ENCODE peak calls at places on chromosomes 6 and 20, in five cellular contexts. H is brain microvascular endothelial cell; E is Peyer's patch; T is psoas muscle; M is naive thymus-derived CD4-positive, alpha-beta T cell. L is an unnamed sample.

GRCh38 chr6:113858067-113858604 is 991 bp downstream of the MARCKS start:
- DNase-seq in H (peak; percentile 42), E (peak; percentile 77), T (peak; percentile 38), M (no peak), L (peak; percentile 78)

GRCh38 chr20:17570347-17571152 is 675 bp downstream of the DSTN start:
- DNase-seq in H (no peak), E (peak; percentile 81), T (peak; percentile 56), M (peak; percentile 25), L (peak; percentile 78)

GRCh38 chr6:52496609-52497008 is 76.5 kb downstream of the EFHC1 start:
- DNase-seq in H (no peak), E (no peak), T (no peak), M (no peak), L (no peak)

GRCh38 chr6:36914227-36914794 is 28.6 kb downstream of the C6orf89 start:
- DNase-seq in H (no peak), E (peak; percentile 69), T (no peak), M (no peak), L (peak; percentile 91)

GRCh38 chr6:6915813-6916547 is 191.8 kb upstream of the RREB1 start:
- DNase-seq in H (no peak), E (no peak), T (peak; percentile 54), M (no peak), L (no peak)

GRCh38 chr6:11585426-11586016 is 48.0 kb downstream of the TMEM170B start:
- DNase-seq in H (peak; percentile 70), E (no peak), T (no peak), M (no peak), L (no peak)

GRCh38 chr6:106883808-106884262 is 90.7 kb downstream of the CD24 start:
- DNase-seq in H (no peak), E (no peak), T (no peak), M (no peak), L (no peak)

GRCh38 chr20:34979366-34980153 is 23.9 kb downstream of the MYH7B start:
- DNase-seq in H (no peak), E (peak; percentile 52), T (peak; percentile 61), M (peak; percentile 7), L (peak; percentile 97)

GRCh38 chr6:167683028-167683862 is 143.5 kb upstream of the AFDN start:
- DNase-seq in H (peak; percentile 93), E (peak; percentile 74), T (peak; percentile 50), M (no peak), L (no peak)

GRCh38 chr6:35677456-35677855 is 11.3 kb downstream of the FKBP5 start:
- DNase-seq in H (no peak), E (no peak), T (no peak), M (no peak), L (no peak)

GRCh38 chr20:36754656-36755222 is 8.8 kb upstream of the NDRG3 start:
- DNase-seq in H (peak; percentile 53), E (no peak), T (no peak), M (peak; percentile 35), L (peak; percentile 86)

GRCh38 chr6:33323623-33323948 is 6.0 kb upstream of the ZBTB22 start:
- DNase-seq in H (no peak), E (peak; percentile 55), T (no peak), M (peak; percentile 26), L (no peak)

GRCh38 chr6:11096109-11096508 is 2.5 kb downstream of the SMIM13 start:
- DNase-seq in H (peak; percentile 72), E (no peak), T (no peak), M (no peak), L (peak; percentile 77)

GRCh38 chr20:32201296-32201976 is 6.1 kb downstream of the PLAGL2 start:
- DNase-seq in H (no peak), E (no peak), T (no peak), M (no peak), L (no peak)

GRCh38 chr20:22460231-22460630 is 124.1 kb downstream of the FOXA2 start:
- DNase-seq in H (no peak), E (no peak), T (no peak), M (no peak), L (no peak)

GRCh38 chr6:15303920-15304291 is 58.0 kb downstream of the JARID2 start:
- DNase-seq in H (no peak), E (no peak), T (no peak), M (no peak), L (no peak)

GRCh38 chr20:32447136-32448027 is 89.3 kb downstream of the ASXL1 start:
- DNase-seq in H (no peak), E (no peak), T (no peak), M (no peak), L (peak; percentile 31)

GRCh38 chr6:88577461-88577860 is 386.0 kb downstream of the RNGTT start:
- DNase-seq in H (no peak), E (no peak), T (no peak), M (no peak), L (no peak)

GRCh38 chr20:62914970-62915457 is 11.3 kb downstream of the DIDO1 start:
- DNase-seq in H (peak; percentile 41), E (no peak), T (no peak), M (peak; percentile 32), L (peak; percentile 90)

GRCh38 chr20:20713244-20713765 is 861 bp upstream of the RALGAPA2 start:
- DNase-seq in H (no peak), E (no peak), T (peak; percentile 50), M (no peak), L (no peak)

GRCh38 chr6:38552136-38552535 is 87.6 kb downstream of the BTBD9 start:
- DNase-seq in H (no peak), E (no peak), T (no peak), M (no peak), L (no peak)

DNA sequence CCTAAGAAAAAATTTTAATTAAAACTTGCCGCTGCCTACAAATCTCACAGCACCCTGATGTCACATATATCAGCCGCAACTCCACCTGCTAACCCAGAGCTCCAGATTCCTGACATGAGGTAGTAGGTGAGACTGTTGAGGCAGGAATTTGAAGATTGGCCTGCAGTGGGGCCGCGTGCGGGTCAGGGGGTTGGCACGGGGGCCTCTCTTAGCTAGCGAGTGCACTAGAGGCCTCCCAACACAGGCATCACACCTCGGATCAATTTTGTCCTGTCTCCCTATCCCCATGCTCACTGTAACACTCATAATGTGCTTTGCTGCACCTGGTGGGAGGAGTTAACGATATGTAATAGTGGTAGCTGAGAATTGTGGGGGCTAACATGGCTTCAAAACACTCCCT is 349.8 kb downstream of the CDC5L start:
- DNase-seq in H (no peak), E (no peak), T (no peak), M (no peak), L (no peak)
- H3K36me3 ChIP-seq in H (no peaks in the 10 kb centered on the region), E (no peaks in the 10 kb centered on the region), T (no peaks in the 10 kb centered on the region), M (no peaks in the 10 kb centered on the region), L (no peaks in the 10 kb centered on the region)

GRCh38 chr6:17635568-17635967 is 35.5 kb downstream of the FAM8A1 start:
- DNase-seq in H (no peak), E (no peak), T (no peak), M (no peak), L (no peak)
- H3K36me3 ChIP-seq in H (peaks cover 28% of the 10 kb centered on the region), E (no peaks in the 10 kb centered on the region), T (peaks cover 94% of the 10 kb centered on the region), M (peaks cover 19% of the 10 kb centered on the region), L (peaks cover 89% of the 10 kb centered on the region)

GRCh38 chr20:41087777-41088176 is 49.6 kb upstream of the PLCG1 start:
- DNase-seq in H (no peak), E (no peak), T (no peak), M (no peak), L (no peak)

GRCh38 chr20:41095110-41095969 is 42.0 kb upstream of the PLCG1 start:
- DNase-seq in H (peak; percentile 55), E (peak; percentile 61), T (peak; percentile 52), M (peak; percentile 57), L (peak; percentile 64)

GRCh38 chr20:41089555-41089954 is 47.8 kb upstream of the PLCG1 start:
- DNase-seq in H (no peak), E (no peak), T (no peak), M (no peak), L (no peak)

GRCh38 chr20:41094656-41095055 is 42.7 kb upstream of the PLCG1 start:
- DNase-seq in H (no peak), E (no peak), T (no peak), M (no peak), L (no peak)

GRCh38 chr20:41091926-41092325 is 45.4 kb upstream of the PLCG1 start:
- DNase-seq in H (no peak), E (no peak), T (no peak), M (no peak), L (no peak)
- H3K36me3 ChIP-seq in H (peaks cover 54% of the 10 kb centered on the region), E (no peaks in the 10 kb centered on the region), T (peaks cover 65% of the 10 kb centered on the region), M (peaks cover 2% of the 10 kb centered on the region), L (peaks cover 80% of the 10 kb centered on the region)

DNA sequence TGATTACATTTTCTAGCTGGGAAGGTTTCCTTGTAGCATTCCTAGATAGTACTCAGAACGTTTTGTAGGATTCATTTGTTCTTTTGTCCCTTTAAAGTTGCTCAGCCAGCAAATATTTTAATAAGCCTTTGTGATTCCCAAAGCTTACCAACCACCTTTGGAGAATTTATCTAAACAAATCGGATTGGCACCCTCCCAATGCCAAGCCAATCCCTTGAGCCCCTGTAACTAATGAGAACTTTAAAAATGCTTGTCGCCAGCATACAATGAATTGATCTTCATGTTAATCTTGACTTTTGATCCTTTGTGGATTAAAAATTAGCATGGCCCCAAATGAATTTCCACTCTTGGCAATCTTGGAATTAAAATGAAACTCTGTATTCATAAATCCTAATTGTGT is 559.5 kb downstream of the UTRN start:
- DNase-seq in H (no peak), E (no peak), T (no peak), M (no peak), L (no peak)
- H3K36me3 ChIP-seq in H (no peaks in the 10 kb centered on the region), E (no peaks in the 10 kb centered on the region), T (peaks cover 47% of the 10 kb centered on the region), M (peaks cover 21% of the 10 kb centered on the region), L (peaks cover 21% of the 10 kb centered on the region)

GRCh38 chr6:43037197-43037596 is 15.8 kb downstream of the RRP36 start:
- DNase-seq in H (no peak), E (no peak), T (no peak), M (no peak), L (no peak)

GRCh38 chr6:43033874-43034273 is 12.5 kb downstream of the RRP36 start:
- DNase-seq in H (no peak), E (no peak), T (no peak), M (no peak), L (no peak)

GRCh38 chr6:43036712-43037111 is 15.3 kb downstream of the RRP36 start:
- DNase-seq in H (no peak), E (no peak), T (no peak), M (no peak), L (no peak)

GRCh38 chr6:43037706-43038105 is 15.9 kb downstream of the CUL7 start:
- DNase-seq in H (no peak), E (no peak), T (no peak), M (no peak), L (no peak)

DNA sequence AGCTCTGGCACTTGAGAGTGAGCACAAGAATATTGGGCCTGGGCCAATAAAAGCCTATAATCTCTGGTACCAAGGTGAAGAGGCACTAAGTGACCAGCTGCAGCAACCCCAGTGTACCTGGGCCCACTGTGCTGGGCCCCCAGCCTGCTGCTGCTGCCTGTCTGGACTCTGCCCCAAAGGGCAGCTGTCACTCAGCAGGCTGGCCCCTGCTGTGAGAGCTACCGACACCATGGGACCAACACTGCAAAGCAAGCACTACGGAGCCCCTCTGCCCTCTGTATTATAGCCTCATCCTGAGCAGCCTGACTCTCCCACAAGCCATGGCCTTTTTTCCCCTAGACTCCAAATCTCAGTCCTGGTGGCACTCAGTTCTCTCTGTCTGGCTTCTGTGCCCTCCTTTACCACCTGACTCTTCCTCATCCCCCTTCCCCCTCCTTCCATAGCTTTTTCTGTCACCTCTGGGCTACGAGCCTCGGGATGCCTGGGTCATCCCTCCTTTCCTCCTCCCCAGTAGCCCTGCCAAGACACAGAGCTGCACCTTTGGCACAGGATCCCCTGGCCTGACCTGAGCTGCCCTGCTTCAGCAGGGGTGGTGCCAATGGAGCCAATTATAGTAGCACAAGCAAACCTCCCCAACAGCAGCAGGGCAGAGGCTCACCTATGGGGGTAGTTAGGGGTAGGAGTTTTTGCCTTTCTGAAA is 14.2 kb downstream of the RRP36 start:
- DNase-seq in H (no peak), E (no peak), T (peak; percentile 71), M (no peak), L (no peak)
- H3K36me3 ChIP-seq in H (peaks cover 59% of the 10 kb centered on the region), E (no peaks in the 10 kb centered on the region), T (peaks cover 61% of the 10 kb centered on the region), M (peaks cover 6% of the 10 kb centered on the region), L (peaks cover 66% of the 10 kb centered on the region)